ENCODE peak calls at places on chromosomes 16 and 17, in nine cellular contexts. D is CD8-positive, alpha-beta T cell; Y is amniotic epithelial cell; C is NCI-H1436; O is stimulated activated CD4-positive, alpha-beta T cell treated with anti-CD3 and anti-CD28 coated beads, Interleukin-2, amount 100 ng/mL, for 24 hours; K is effector memory CD4-positive, alpha-beta T cell; L is NB4; W is mammary epithelial cell; P is uterus. J is an unnamed sample.

GRCh38 chr16:67268136-67268579 is 11.2 kb upstream of the PLEKHG4 start:
- DNase-seq in D (no peak), Y (peak; percentile 95), C (no peak), O (no peak), K (no peak), L (peak; percentile 55), W (peak; percentile 32), P (no peak), J (peak; percentile 54)

GRCh38 chr16:12879812-12880211 is 21.6 kb upstream of the SHISA9 start:
- DNase-seq in D (no peak), Y (no peak), C (no peak), O (no peak), K (no peak), L (no peak), W (no peak), P (no peak), J (no peak)

GRCh38 chr17:20202141-20202574 is 193.0 kb downstream of the SPECC1 start:
- DNase-seq in D (no peak), Y (no peak), C (peak; percentile 4), O (no peak), K (no peak), L (no peak), W (no peak), P (no peak), J (peak; percentile 88)

GRCh38 chr16:57911711-57912110 is 59.2 kb downstream of the CNGB1 start:
- DNase-seq in D (no peak), Y (no peak), C (no peak), O (no peak), K (no peak), L (no peak), W (no peak), P (no peak), J (no peak)

GRCh38 chr17:78933025-78933958 is 8.1 kb upstream of the TIMP2 start:
- DNase-seq in D (no peak), Y (peak; percentile 99), C (no peak), O (peak; percentile 38), K (peak; percentile 22), L (peak; percentile 77), W (peak; percentile 89), P (peak; percentile 56), J (peak; percentile 98)

GRCh38 chr16:26765087-26765486 is 301.6 kb upstream of the C16orf82 start:
- DNase-seq in D (no peak), Y (no peak), C (no peak), O (peak; percentile 10), K (no peak), L (peak; percentile 14), W (no peak), P (no peak), J (no peak)

GRCh38 chr17:81074875-81075274 is 39.9 kb downstream of the BAIAP2 start:
- DNase-seq in D (no peak), Y (no peak), C (no peak), O (no peak), K (no peak), L (no peak), W (peak; percentile 67), P (no peak), J (no peak)

GRCh38 chr16:4350787-4351659 is at the start of gene PAM16:
- DNase-seq in D (peak; percentile 93), Y (peak; percentile 87), C (peak; percentile 90), O (peak; percentile 100), K (peak; percentile 96), L (peak; percentile 96), W (peak; percentile 86), P (peak; percentile 98), J (peak; percentile 90)

GRCh38 chr17:38605852-38606645 is at the start of gene SRCIN1:
- DNase-seq in D (no peak), Y (no peak), C (peak; percentile 78), O (peak; percentile 69), K (peak; percentile 9), L (peak; percentile 75), W (peak; percentile 16), P (peak; percentile 56), J (peak; percentile 57)

GRCh38 chr17:74769266-74769855 is 6.8 kb downstream of the NAT9 start:
- DNase-seq in D (no peak), Y (no peak), C (no peak), O (no peak), K (no peak), L (no peak), W (no peak), P (no peak), J (no peak)

GRCh38 chr16:31248344-31248743 is 11.4 kb upstream of the ITGAM start:
- DNase-seq in D (no peak), Y (no peak), C (no peak), O (no peak), K (no peak), L (no peak), W (peak; percentile 92), P (no peak), J (no peak)

GRCh38 chr17:75914643-75915265 is 10.1 kb upstream of the MRPL38 start:
- DNase-seq in D (no peak), Y (no peak), C (no peak), O (no peak), K (no peak), L (no peak), W (no peak), P (no peak), J (no peak)

GRCh38 chr17:1758812-1759211 is 3.0 kb upstream of the SERPINF1 start:
- DNase-seq in D (no peak), Y (no peak), C (no peak), O (no peak), K (no peak), L (no peak), W (no peak), P (no peak), J (no peak)

J was measured in PC-3.